ENCODE peak calls at places on chromosomes 16 and 17, in seven cellular contexts. X is M059J, J is cardiac muscle cell, F is NCI-H345, I is mucosa of descending colon, O is AG09319, B is GDM1. Q is an unnamed sample.

GRCh38 chr16:9647981-9648701 is 534.1 kb downstream of the GRIN2A start:
- DNase-seq in X (peak), J (peak), F (no peak), I (no peak), O (no peak), B (no peak), Q (no peak)

GRCh38 chr16:86565181-86565631 is 1.4 kb upstream of the FOXC2 start:
- DNase-seq in X (no peak), J (no peak), F (no peak), I (no peak), O (no peak), B (no peak), Q (no peak)

GRCh38 chr17:49414622-49415350 is at the start of gene PHB1:
- DNase-seq in X (peak), J (peak), F (peak), I (peak), O (peak), B (peak), Q (peak)

GRCh38 chr17:45708707-45709290 is 75.3 kb upstream of the CRHR1 start:
- DNase-seq in X (no peak), J (no peak), F (no peak), I (no peak), O (no peak), B (no peak), Q (no peak)

GRCh38 chr17:59371426-59372099 is 40.1 kb downstream of the YPEL2 start:
- DNase-seq in X (no peak), J (no peak), F (no peak), I (no peak), O (no peak), B (no peak), Q (no peak)

GRCh38 chr16:76277099-76278030 is at the start of gene CNTNAP4:
- DNase-seq in X (no peak), J (peak), F (no peak), I (no peak), O (no peak), B (no peak), Q (no peak)

GRCh38 chr17:14942511-14943185 is 322.5 kb downstream of the PMP22 start:
- DNase-seq in X (peak), J (no peak), F (no peak), I (no peak), O (no peak), B (no peak), Q (no peak)

GRCh38 chr16:47461598-47462266 is 601 bp downstream of the PHKB start:
- DNase-seq in X (peak), J (peak), F (no peak), I (no peak), O (no peak), B (peak), Q (peak)

GRCh38 chr17:31674717-31675349 is 184.2 kb downstream of the COPRS start:
- DNase-seq in X (peak), J (peak), F (no peak), I (no peak), O (no peak), B (no peak), Q (no peak)

GRCh38 chr16:27474041-27474440 is 72.1 kb downstream of the IL21R start:
- DNase-seq in X (no peak), J (no peak), F (no peak), I (peak), O (no peak), B (no peak), Q (no peak)

GRCh38 chr16:3099732-3100499 is 822 bp upstream of the ZSCAN10 start:
- DNase-seq in X (peak), J (peak), F (peak), I (peak), O (peak), B (peak), Q (peak)

GRCh38 chr16:70750893-70751467 is 50.0 kb downstream of the VAC14 start:
- DNase-seq in X (peak), J (peak), F (no peak), I (peak), O (peak), B (no peak), Q (no peak)

GRCh38 chr16:23410176-23410575 is 42.8 kb downstream of the COG7 start:
- DNase-seq in X (peak), J (no peak), F (peak), I (no peak), O (no peak), B (no peak), Q (no peak)

GRCh38 chr16:3520861-3521260 is 20.1 kb downstream of the CLUAP1 start:
- DNase-seq in X (no peak), J (no peak), F (no peak), I (no peak), O (no peak), B (no peak), Q (no peak)

GRCh38 chr16:54201200-54201599 is 85.4 kb downstream of the IRX3 start:
- DNase-seq in X (peak), J (no peak), F (no peak), I (no peak), O (no peak), B (no peak), Q (no peak)

GRCh38 chr17:42111901-42112551 is 488 bp downstream of the DHX58 start:
- DNase-seq in X (peak), J (peak), F (no peak), I (peak), O (no peak), B (no peak), Q (no peak)

GRCh38 chr17:27549251-27549919 is 81.6 kb upstream of the LGALS9 start:
- DNase-seq in X (no peak), J (peak), F (no peak), I (no peak), O (no peak), B (no peak), Q (no peak)

GRCh38 chr16:72769876-72770275 is 278.1 kb downstream of the ZFHX3 start:
- DNase-seq in X (no peak), J (no peak), F (no peak), I (no peak), O (no peak), B (no peak), Q (no peak)

Q was measured in CD4-positive, alpha-beta memory T cell.